ENCODE peak calls at places on chromosomes 2 and 18, in nine cellular contexts. J, S, Q, T, M, B, Y, Z and D are unnamed samples.

GRCh38 chr2:10544252-10544651 is 96.1 kb upstream of the ODC1 start:
- DNase-seq in J (no peak), S (no peak), Q (no peak), T (no peak), M (peak; percentile 37), B (no peak), Y (no peak), Z (no peak), D (no peak)

GRCh38 chr2:73716518-73717250 is 20.5 kb downstream of the TPRKB start:
- DNase-seq in J (peak; percentile 7), S (no peak), Q (no peak), T (peak; percentile 83), M (no peak), B (peak; percentile 64), Y (no peak), Z (no peak), D (no peak)

GRCh38 chr18:74476154-74476553 is 19.0 kb upstream of the DIPK1C start:
- DNase-seq in J (no peak), S (no peak), Q (peak; percentile 57), T (peak; percentile 48), M (no peak), B (no peak), Y (no peak), Z (no peak), D (no peak)

GRCh38 chr2:43225788-43226557 is 433 bp downstream of the ZFP36L2 start:
- DNase-seq in J (peak; percentile 71), S (peak; percentile 50), Q (peak; percentile 83), T (peak; percentile 80), M (peak; percentile 94), B (peak; percentile 76), Y (no peak), Z (no peak), D (peak; percentile 37)

GRCh38 chr2:172909454-172909853 is 166.2 kb upstream of the MAP3K20 start:
- DNase-seq in J (no peak), S (no peak), Q (no peak), T (peak; percentile 42), M (no peak), B (no peak), Y (no peak), Z (no peak), D (no peak)

GRCh38 chr2:122737429-122738077 is 982.1 kb downstream of the TSN start:
- DNase-seq in J (no peak), S (no peak), Q (no peak), T (no peak), M (no peak), B (no peak), Y (no peak), Z (no peak), D (no peak)

GRCh38 chr2:212957624-212958023 is 193.8 kb downstream of the IKZF2 start:
- DNase-seq in J (no peak), S (no peak), Q (no peak), T (no peak), M (no peak), B (no peak), Y (no peak), Z (no peak), D (no peak)

GRCh38 chr2:230866704-230867561 is 2.2 kb downstream of the ITM2C start:
- DNase-seq in J (no peak), S (peak; percentile 57), Q (no peak), T (no peak), M (no peak), B (peak; percentile 85), Y (peak; percentile 57), Z (no peak), D (peak; percentile 34)

GRCh38 chr2:183172220-183172887 is 48.1 kb downstream of the NUP35 start:
- DNase-seq in J (no peak), S (no peak), Q (no peak), T (no peak), M (peak; percentile 53), B (no peak), Y (no peak), Z (no peak), D (no peak)

GRCh38 chr2:109395487-109396337 is 218.1 kb downstream of the SEPTIN10 start:
- DNase-seq in J (no peak), S (no peak), Q (no peak), T (no peak), M (no peak), B (no peak), Y (no peak), Z (no peak), D (no peak)

GRCh38 chr2:241180495-241180894 is 8.0 kb upstream of the ANO7 start:
- DNase-seq in J (no peak), S (no peak), Q (no peak), T (no peak), M (no peak), B (no peak), Y (no peak), Z (no peak), D (no peak)

GRCh38 chr2:241573741-241574140 is 15.2 kb downstream of the BOK start:
- DNase-seq in J (no peak), S (no peak), Q (no peak), T (no peak), M (peak; percentile 56), B (no peak), Y (no peak), Z (no peak), D (no peak)

GRCh38 chr2:147600646-147601045 is 244.2 kb upstream of the ACVR2A start:
- DNase-seq in J (no peak), S (no peak), Q (no peak), T (no peak), M (no peak), B (no peak), Y (no peak), Z (no peak), D (no peak)

GRCh38 chr2:126837926-126838717 is 60.6 kb upstream of the TEX51 start:
- DNase-seq in J (peak; percentile 22), S (no peak), Q (no peak), T (no peak), M (no peak), B (no peak), Y (no peak), Z (no peak), D (no peak)

GRCh38 chr18:54737986-54738385 is 90.3 kb upstream of the RAB27B start:
- DNase-seq in J (no peak), S (no peak), Q (no peak), T (no peak), M (no peak), B (no peak), Y (no peak), Z (no peak), D (no peak)

GRCh38 chr18:13492314-13492713 is 234.0 kb downstream of the FAM210A start:
- DNase-seq in J (no peak), S (no peak), Q (no peak), T (no peak), M (no peak), B (no peak), Y (no peak), Z (no peak), D (no peak)

GRCh38 chr2:11746807-11747459 is 501 bp downstream of the LPIN1 start:
- DNase-seq in J (peak; percentile 42), S (no peak), Q (no peak), T (no peak), M (no peak), B (peak; percentile 66), Y (peak; percentile 41), Z (peak; percentile 40), D (peak; percentile 31)

GRCh38 chr2:20168727-20169696 is 55.9 kb downstream of the SDC1 start:
- DNase-seq in J (no peak), S (no peak), Q (no peak), T (no peak), M (peak; percentile 49), B (no peak), Y (no peak), Z (no peak), D (no peak)

GRCh38 chr2:112204411-112204810 is 50.4 kb downstream of the ZC3H8 start:
- DNase-seq in J (no peak), S (no peak), Q (no peak), T (no peak), M (no peak), B (no peak), Y (no peak), Z (no peak), D (no peak)

GRCh38 chr2:195566201-195566600 is 90.8 kb upstream of the SLC39A10 start:
- DNase-seq in J (no peak), S (no peak), Q (no peak), T (no peak), M (no peak), B (no peak), Y (no peak), Z (no peak), D (no peak)

GRCh38 chr2:199258291-199258690 is 199.4 kb downstream of the SATB2 start:
- DNase-seq in J (no peak), S (no peak), Q (no peak), T (no peak), M (no peak), B (no peak), Y (no peak), Z (no peak), D (no peak)

GRCh38 chr18:22951823-22952222 is 18.7 kb downstream of the RBBP8 start:
- DNase-seq in J (no peak), S (no peak), Q (no peak), T (no peak), M (no peak), B (no peak), Y (no peak), Z (no peak), D (no peak)
- H3K9me3 ChIP-seq in J (no peaks in the 10 kb centered on the region), S (no peaks in the 10 kb centered on the region), Q (no peaks in the 10 kb centered on the region), T (no peaks in the 10 kb centered on the region), M (no peaks in the 10 kb centered on the region), B (no peaks in the 10 kb centered on the region), Y (no peaks in the 10 kb centered on the region), Z (no peaks in the 10 kb centered on the region), D (no peaks in the 10 kb centered on the region)

DNA sequence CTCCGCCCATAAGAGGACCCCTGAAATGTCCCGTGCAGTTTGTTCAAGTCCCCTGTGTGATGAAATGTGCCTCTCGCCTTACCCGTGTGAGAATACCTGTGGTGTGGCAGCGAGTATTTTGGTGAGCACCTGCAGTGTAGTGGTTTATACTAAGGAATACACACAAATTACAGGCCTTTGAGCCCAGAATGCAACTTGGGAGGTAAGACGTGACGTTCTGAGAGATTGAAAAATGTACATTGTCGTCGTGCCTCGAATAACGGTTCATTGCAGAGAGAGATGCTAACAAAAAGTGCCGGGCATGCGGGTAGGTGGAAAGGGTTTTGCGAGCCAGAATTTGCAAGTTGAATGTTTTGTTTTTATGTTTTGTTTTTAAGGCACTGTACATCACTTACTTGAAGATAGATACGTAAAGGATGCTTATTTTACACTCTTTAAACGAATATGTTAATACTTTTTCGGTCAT is 863 bp downstream of the RBBP8 start:
- DNase-seq in J (no peak), S (no peak), Q (no peak), T (no peak), M (no peak), B (no peak), Y (no peak), Z (no peak), D (no peak)
- H3K4me1 ChIP-seq in J (no peaks in the 10 kb centered on the region), S (peaks cover 8% of the 10 kb centered on the region), Q (peaks cover 6% of the 10 kb centered on the region), T (peaks cover 7% of the 10 kb centered on the region), M (peaks cover 2% of the 10 kb centered on the region), B (no peaks in the 10 kb centered on the region), Y (peaks cover 25% of the 10 kb centered on the region), Z (peaks cover 7% of the 10 kb centered on the region), D (no peaks in the 10 kb centered on the region)

GRCh38 chr2:95008311-95008710 is 17.2 kb upstream of the MAL start:
- DNase-seq in J (no peak), S (no peak), Q (no peak), T (no peak), M (peak; percentile 89), B (no peak), Y (no peak), Z (no peak), D (no peak)
- H3K9me3 ChIP-seq in J (no peaks in the 10 kb centered on the region), S (no peaks in the 10 kb centered on the region), Q (no peaks in the 10 kb centered on the region), T (no peaks in the 10 kb centered on the region), M (no peaks in the 10 kb centered on the region), B (no peaks in the 10 kb centered on the region), Y (no peaks in the 10 kb centered on the region), Z (no peaks in the 10 kb centered on the region), D (no peaks in the 10 kb centered on the region)

GRCh38 chr2:239230318-239231052 is 170.3 kb downstream of the HDAC4 start:
- DNase-seq in J (no peak), S (no peak), Q (no peak), T (peak; percentile 71), M (no peak), B (no peak), Y (no peak), Z (no peak), D (no peak)
- H3K4me1 ChIP-seq in J (peaks cover 26% of the 10 kb centered on the region), S (peaks cover 41% of the 10 kb centered on the region), Q (peaks cover 42% of the 10 kb centered on the region), T (peaks cover 40% of the 10 kb centered on the region), M (peaks cover 14% of the 10 kb centered on the region), B (no peaks in the 10 kb centered on the region), Y (peaks cover 62% of the 10 kb centered on the region), Z (no peaks in the 10 kb centered on the region), D (peaks cover 2% of the 10 kb centered on the region)